ENCODE peak calls at places on chromosomes 6 and 20, in four cellular contexts. F is fibroblast of the aortic adventitia, H is choroid plexus epithelial cell, Q is cardiac muscle cell. U is an unnamed sample.

GRCh38 chr6:155448823-155449789 is 6.5 kb downstream of the NOX3 start:
- DNase-seq in F (no peak), H (no peak), Q (no peak), U (no peak)

GRCh38 chr6:43699564-43700186 is 12.1 kb upstream of the MRPS18A start:
- DNase-seq in F (peak; percentile 58), H (peak; percentile 46), Q (no peak), U (peak; percentile 67)

GRCh38 chr6:4371207-4371921 is 236.0 kb upstream of the ECI2 start:
- DNase-seq in F (peak; percentile 80), H (peak; percentile 60), Q (peak; percentile 84), U (peak; percentile 85)

GRCh38 chr6:21348462-21349195 is 244.9 kb upstream of the SOX4 start:
- DNase-seq in F (peak; percentile 42), H (peak; percentile 91), Q (peak; percentile 45), U (peak; percentile 68)

GRCh38 chr6:56370591-56371198 is 123.3 kb upstream of the COL21A1 start:
- DNase-seq in F (peak; percentile 96), H (peak; percentile 92), Q (peak; percentile 44), U (peak; percentile 98)

GRCh38 chr6:5478380-5478779 is 217.1 kb downstream of the FARS2 start:
- DNase-seq in F (no peak), H (no peak), Q (no peak), U (no peak)

GRCh38 chr6:117270960-117271507 is 5.7 kb downstream of the VGLL2 start:
- DNase-seq in F (no peak), H (no peak), Q (no peak), U (no peak)

GRCh38 chr6:149862901-149863595 is 1.1 kb downstream of the LRP11 start:
- DNase-seq in F (peak; percentile 73), H (peak; percentile 71), Q (peak; percentile 81), U (peak; percentile 63)

GRCh38 chr6:25449774-25450173 is 170.6 kb downstream of the CARMIL1 start:
- DNase-seq in F (no peak), H (peak; percentile 59), Q (peak; percentile 36), U (no peak)

GRCh38 chr6:143155681-143156080 is 95.0 kb downstream of the AIG1 start:
- DNase-seq in F (no peak), H (no peak), Q (no peak), U (no peak)

GRCh38 chr6:79713701-79714322 is 82.7 kb downstream of the SH3BGRL2 start:
- DNase-seq in F (peak; percentile 50), H (peak; percentile 72), Q (peak; percentile 76), U (peak; percentile 57)

GRCh38 chr6:139126255-139126654 is 8.6 kb upstream of the HECA start:
- DNase-seq in F (peak; percentile 81), H (peak; percentile 88), Q (no peak), U (peak; percentile 90)

GRCh38 chr6:149974825-149975224 is 11.1 kb downstream of the ULBP1 start:
- DNase-seq in F (no peak), H (no peak), Q (no peak), U (no peak)

GRCh38 chr6:31814677-31815024 is 432 bp downstream of the HSPA1L start:
- DNase-seq in F (peak; percentile 99), H (peak; percentile 97), Q (peak; percentile 90), U (peak; percentile 98)

GRCh38 chr20:49394264-49394663 is 88.2 kb downstream of the KCNB1 start:
- DNase-seq in F (peak; percentile 70), H (peak; percentile 61), Q (no peak), U (peak; percentile 42)

GRCh38 chr6:77466055-77467028 is 3.1 kb upstream of the HTR1B start:
- DNase-seq in F (peak; percentile 61), H (peak; percentile 83), Q (peak; percentile 78), U (peak; percentile 81)

GRCh38 chr6:15421945-15422733 is 176.3 kb downstream of the JARID2 start:
- DNase-seq in F (no peak), H (no peak), Q (no peak), U (no peak)

GRCh38 chr6:99431901-99432300 is 6.8 kb upstream of the PNISR start:
- DNase-seq in F (no peak), H (no peak), Q (no peak), U (no peak)

GRCh38 chr6:131199568-131200272 is 64.5 kb downstream of the AKAP7 start:
- DNase-seq in F (peak; percentile 63), H (peak; percentile 92), Q (peak; percentile 70), U (peak; percentile 82)

GRCh38 chr6:107444277-107444676 is 15.1 kb downstream of the PDSS2 start:
- DNase-seq in F (no peak), H (no peak), Q (no peak), U (no peak)
- H3K4me3 ChIP-seq in F (no peak overlapping the region), H (no peak overlapping the region), Q (no peak overlapping the region), U (no peak overlapping the region)

GRCh38 chr20:46823271-46823747 is 71.3 kb upstream of the EYA2 start:
- DNase-seq in F (peak; percentile 51), H (peak; percentile 14), Q (no peak), U (no peak)

GRCh38 chr20:46816916-46817638 is 77.6 kb upstream of the EYA2 start:
- DNase-seq in F (no peak), H (no peak), Q (no peak), U (no peak)

GRCh38 chr20:46816097-46816496 is 78.5 kb upstream of the EYA2 start:
- DNase-seq in F (no peak), H (no peak), Q (no peak), U (no peak)

GRCh38 chr20:46823753-46824152 is 70.9 kb upstream of the EYA2 start:
- DNase-seq in F (no peak), H (no peak), Q (no peak), U (no peak)

DNA sequence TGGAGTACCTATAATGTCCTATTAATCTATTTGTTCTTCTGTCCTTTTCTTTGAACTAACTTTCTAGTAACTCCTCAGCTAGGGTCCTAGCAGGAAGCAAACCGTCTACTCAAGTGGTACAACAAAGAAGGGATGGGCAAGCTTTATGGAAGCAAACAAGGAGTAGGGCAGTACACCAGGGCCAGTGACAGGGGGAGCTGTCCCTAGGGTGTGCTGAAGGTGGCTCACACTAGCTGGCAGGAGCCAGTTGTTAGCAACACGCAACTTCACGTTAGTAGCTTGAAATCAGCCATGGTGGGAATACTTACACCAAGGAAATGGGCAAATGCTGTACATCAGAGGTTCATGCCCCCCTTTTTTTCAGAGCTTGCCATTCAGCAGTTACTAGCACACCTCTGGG is 74.0 kb upstream of the EYA2 start:
- DNase-seq in F (no peak), H (peak; percentile 14), Q (peak; percentile 49), U (no peak)
- TF ChIP-seq CTCF in F (no peak), H (peak; percentile 41), Q (peak; percentile 5), U (peak; percentile 8)

DNA sequence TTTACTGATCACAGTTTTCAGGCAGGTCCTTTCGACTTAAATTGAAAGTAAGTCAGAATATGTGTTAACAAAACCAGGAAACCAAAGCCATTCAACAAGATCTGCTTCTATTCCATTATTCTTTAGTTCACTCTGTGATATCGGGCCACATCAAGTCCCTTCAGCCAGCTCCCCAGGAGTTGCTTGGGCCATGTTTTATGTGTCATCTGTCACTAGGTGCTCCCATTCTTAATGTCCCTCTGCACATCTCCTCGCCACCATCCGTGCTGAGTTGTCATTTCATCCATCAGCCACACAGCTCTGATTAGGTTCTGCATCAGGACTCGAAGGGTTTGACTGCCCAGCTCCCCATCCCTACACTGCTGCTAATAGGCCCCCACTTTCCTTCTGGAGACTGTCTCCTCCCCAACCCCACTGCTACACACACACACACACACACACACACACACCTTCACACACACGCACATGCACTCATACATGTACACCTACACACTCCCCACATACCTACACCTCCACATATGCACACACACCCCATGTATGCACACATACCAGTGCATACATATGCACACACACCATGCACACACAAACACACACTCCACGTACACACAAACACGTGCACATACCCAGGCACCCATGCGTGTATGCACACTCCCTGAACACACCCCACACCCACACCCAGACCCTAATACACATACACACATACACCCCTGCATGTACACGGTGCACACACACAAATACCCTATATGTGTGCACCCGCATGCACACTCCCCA is 143.3 kb upstream of the GMDS start:
- DNase-seq in F (no peak), H (no peak), Q (no peak), U (no peak)
- H3K4me3 ChIP-seq in F (no peak overlapping the region), H (no peak overlapping the region), Q (no peak overlapping the region), U (no peak overlapping the region)

DNA sequence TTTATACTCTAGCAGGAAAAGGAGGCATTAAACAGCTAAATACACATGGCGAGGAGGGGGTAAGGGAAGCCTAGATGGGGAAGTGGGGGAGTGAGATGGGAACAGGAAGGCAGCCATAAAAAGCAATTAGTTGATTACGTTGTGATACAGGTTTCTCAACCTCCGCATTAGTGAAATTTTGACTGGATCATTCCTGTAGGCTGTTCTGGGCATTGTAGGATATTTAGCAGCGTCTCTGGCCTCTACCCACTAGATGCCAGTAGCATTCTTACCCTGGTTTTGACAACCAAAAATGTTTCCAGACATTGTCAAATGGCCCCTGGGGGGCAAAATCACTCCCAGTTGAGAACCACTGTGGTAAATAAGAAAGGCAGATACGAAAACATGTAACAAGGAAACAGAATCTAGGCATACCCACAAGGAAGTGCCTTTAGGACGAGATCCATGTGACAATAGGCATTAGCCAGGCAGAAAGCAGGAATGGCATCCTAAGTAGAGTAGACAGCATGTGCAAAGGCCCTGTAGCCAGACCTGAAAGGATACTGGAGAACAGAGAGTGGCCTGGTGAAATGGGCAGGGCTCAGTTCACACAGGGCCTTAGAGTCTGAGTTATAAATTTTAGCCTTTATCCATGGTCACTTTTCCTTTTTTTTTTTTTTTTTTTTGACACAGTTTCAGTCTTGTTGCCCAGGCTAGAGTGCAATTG is 25.8 kb upstream of the PTPN1 start:
- DNase-seq in F (peak; percentile 24), H (no peak), Q (no peak), U (no peak)
- TF ChIP-seq CTCF in F (peak; percentile 11), H (no peak), Q (no peak), U (no peak)

DNA sequence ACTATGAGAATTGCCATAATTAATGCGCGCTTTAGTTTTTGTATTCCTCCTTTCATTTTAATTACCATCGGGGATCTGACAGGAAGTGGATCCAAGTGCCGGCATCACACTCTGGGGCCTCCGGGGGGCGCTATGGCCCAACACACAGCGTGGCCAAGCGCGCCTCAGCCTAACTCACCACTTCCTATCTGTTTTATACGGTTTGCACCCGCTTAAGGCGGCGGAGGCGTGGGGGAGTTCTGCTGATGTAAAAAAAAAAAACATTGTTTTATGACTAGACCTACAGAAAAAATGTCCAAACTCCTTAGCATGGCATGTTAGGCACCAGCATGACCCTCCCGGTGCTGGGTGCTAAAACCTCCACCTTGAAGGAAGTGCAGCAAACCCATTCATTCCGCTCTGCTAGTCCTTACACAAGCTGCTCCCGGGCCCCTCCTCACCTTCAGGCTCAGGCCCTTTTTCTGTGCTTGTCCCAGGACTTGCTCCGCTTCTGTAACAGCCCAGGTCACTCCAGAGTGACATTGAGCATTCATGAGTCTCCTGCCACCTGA is 4.5 kb upstream of the EBF4 start:
- DNase-seq in F (peak; percentile 35), H (peak; percentile 69), Q (peak; percentile 74), U (peak; percentile 66)
- H3K4me3 ChIP-seq in F (no peak overlapping the region), H (no peak overlapping the region), Q (no peak overlapping the region), U (no peak overlapping the region)